ENCODE peak calls at places on chromosomes 2 and 18, in nine cellular contexts. L is foreskin fibroblast; W is thoracic aorta; M is activated CD4-positive, alpha-beta T cell treated with anti-CD3 and anti-CD28 coated beads for 36 hours; H is AG04450; U is AG09309; C is fibroblast of pulmonary artery; J is GDM1; R is cardiac fibroblast. N is an unnamed sample.
A peak's percentile ranks its signal among the peaks of the same experiment; 100 is the strongest.

GRCh38 chr18:54843302-54843701 is 15.0 kb downstream of the RAB27B start:
- DNase-seq in M (no peak), C (peak; percentile 10), J (no peak), U (no peak), L (peak; percentile 19), R (no peak), H (no peak), W (no peak), N (no peak)

GRCh38 chr2:229715895-229716507 is 1.6 kb upstream of the DNER start:
- DNase-seq in W (no peak), L (peak; percentile 39), M (peak; percentile 64), U (no peak), J (no peak), H (no peak), R (peak; percentile 19), C (peak; percentile 27), N (peak; percentile 52)

GRCh38 chr2:53969285-53970094 is 1.3 kb downstream of the PSME4 start:
- DNase-seq in U (peak; percentile 38), H (no peak), R (peak; percentile 49), W (no peak), L (peak; percentile 76), C (peak; percentile 69), J (no peak), M (peak; percentile 23), N (peak; percentile 43)

GRCh38 chr2:139260052-139260430 is 479.9 kb upstream of the NXPH2 start:
- DNase-seq in U (no peak), H (no peak), W (no peak), C (no peak), J (no peak), R (no peak), L (no peak), M (no peak), N (no peak)

GRCh38 chr2:162050513-162050961 is 23.5 kb downstream of the DPP4 start:
- DNase-seq in R (peak; percentile 27), M (no peak), J (no peak), W (no peak), L (no peak), C (no peak), U (no peak), H (no peak), N (no peak)

GRCh38 chr2:222127660-222128059 is 171.1 kb downstream of the PAX3 start:
- DNase-seq in W (no peak), U (no peak), R (no peak), M (no peak), C (no peak), L (peak; percentile 13), H (no peak), J (no peak), N (no peak)

GRCh38 chr2:180614776-180615175 is 365.6 kb upstream of the UBE2E3 start:
- DNase-seq in U (no peak), R (no peak), W (no peak), H (no peak), M (no peak), J (no peak), L (peak; percentile 40), C (no peak), N (no peak)

GRCh38 chr2:216492951-216493685 is 5.5 kb upstream of the RPL37A start:
- DNase-seq in M (no peak), C (peak; percentile 86), R (peak; percentile 79), U (peak; percentile 40), H (peak; percentile 45), W (no peak), J (no peak), L (peak; percentile 85), N (peak; percentile 57)

GRCh38 chr2:68357608-68358337 is 7.3 kb upstream of the PLEK start:
- DNase-seq in M (no peak), R (peak; percentile 75), U (peak; percentile 38), H (peak; percentile 18), C (peak; percentile 70), L (peak; percentile 77), J (peak; percentile 49), W (no peak), N (peak; percentile 53)

GRCh38 chr18:8615397-8616025 is 6.3 kb downstream of the RAB12 start:
- DNase-seq in L (peak; percentile 96), H (peak; percentile 83), M (no peak), U (peak; percentile 85), R (peak; percentile 87), C (peak; percentile 91), W (no peak), J (no peak), N (peak; percentile 41)

GRCh38 chr2:222969491-222969890 is 82.5 kb upstream of the KCNE4 start:
- DNase-seq in J (no peak), M (no peak), R (peak; percentile 87), C (peak; percentile 83), L (peak; percentile 84), U (peak; percentile 29), H (no peak), W (no peak), N (no peak)

GRCh38 chr2:84280873-84281272 is 178.2 kb downstream of the SUCLG1 start:
- DNase-seq in U (no peak), W (no peak), J (no peak), L (no peak), M (no peak), H (no peak), C (no peak), R (no peak), N (no peak)

GRCh38 chr2:134228493-134228903 is 25.4 kb upstream of the MGAT5 start:
- DNase-seq in H (no peak), J (no peak), W (no peak), C (no peak), U (no peak), M (no peak), L (peak; percentile 24), R (no peak), N (peak; percentile 46)